ENCODE peak calls at places on chromosomes 7 and 10, in five cellular contexts. One of them, this sample, is unnamed.

GRCh38 chr7:30173058-30173897 is 38.5 kb downstream of the MTURN start:
- DNase-seq in H1: no peak
- DNase-seq in SK-N-SH: peak
- DNase-seq in HCT116: no peak
- DNase-seq in K562: peak
- DNase-seq in this sample: peak

GRCh38 chr7:36161996-36162395 is 8.9 kb downstream of the EEPD1 start:
- DNase-seq in H1: no peak
- DNase-seq in SK-N-SH: no peak
- DNase-seq in HCT116: no peak
- DNase-seq in K562: no peak
- DNase-seq in this sample: peak

GRCh38 chr7:127620406-127621233 is 2.7 kb upstream of the PAX4 start:
- DNase-seq in H1: peak
- DNase-seq in SK-N-SH: no peak
- DNase-seq in HCT116: no peak
- DNase-seq in K562: no peak
- DNase-seq in this sample: no peak

GRCh38 chr10:110214380-110214826 is 7.0 kb downstream of the MXI1 start:
- DNase-seq in H1: no peak
- DNase-seq in SK-N-SH: no peak
- DNase-seq in HCT116: no peak
- DNase-seq in K562: no peak
- DNase-seq in this sample: no peak

GRCh38 chr7:50733552-50733951 is 49.1 kb downstream of the GRB10 start:
- DNase-seq in H1: no peak
- DNase-seq in SK-N-SH: no peak
- DNase-seq in HCT116: no peak
- DNase-seq in K562: no peak
- DNase-seq in this sample: peak

GRCh38 chr10:34994565-34995142 is 95.5 kb downstream of the CUL2 start:
- DNase-seq in H1: peak
- DNase-seq in SK-N-SH: peak
- DNase-seq in HCT116: peak
- DNase-seq in K562: peak
- DNase-seq in this sample: peak

GRCh38 chr10:18689498-18689897 is 30.3 kb downstream of the ARL5B start:
- DNase-seq in H1: no peak
- DNase-seq in SK-N-SH: peak
- DNase-seq in HCT116: no peak
- DNase-seq in K562: no peak
- DNase-seq in this sample: peak

GRCh38 chr7:155281411-155281969 is 16.2 kb upstream of the INSIG1 start:
- DNase-seq in H1: no peak
- DNase-seq in SK-N-SH: no peak
- DNase-seq in HCT116: no peak
- DNase-seq in K562: no peak
- DNase-seq in this sample: no peak

GRCh38 chr10:17599089-17599488 is 18.1 kb downstream of the HACD1 start:
- DNase-seq in H1: no peak
- DNase-seq in SK-N-SH: peak
- DNase-seq in HCT116: peak
- DNase-seq in K562: peak
- DNase-seq in this sample: peak

DNA sequence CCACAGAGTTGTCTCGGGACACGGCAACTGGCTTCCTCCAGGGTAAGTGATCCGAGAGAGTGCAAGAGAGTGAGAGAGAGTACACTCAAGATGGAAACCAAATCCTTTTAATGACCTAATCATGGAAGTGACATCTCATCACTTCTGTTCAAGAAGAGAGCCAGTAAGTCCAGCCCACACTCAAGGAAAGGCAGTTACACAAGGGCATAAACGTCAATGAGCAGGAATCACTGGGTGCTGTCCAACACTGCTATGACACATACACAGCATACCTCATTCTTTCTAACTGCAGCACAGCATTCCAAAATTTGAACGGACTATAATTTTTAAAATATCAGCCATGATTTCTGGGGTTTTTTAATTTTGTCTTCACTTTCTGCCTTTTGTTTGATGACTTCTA is 29.3 kb upstream of the OSBPL3 start:
- DNase-seq in H1: no peak
- DNase-seq in SK-N-SH: no peak
- DNase-seq in HCT116: no peak
- DNase-seq in K562: no peak
- DNase-seq in this sample: peak
- TF ChIP-seq JUND in H1: no peak
- TF ChIP-seq JUND in SK-N-SH: no peak
- TF ChIP-seq JUND in HCT116: no peak
- TF ChIP-seq JUND in K562: no peak
- TF ChIP-seq JUND in this sample: no peak

GRCh38 chr7:27693794-27694193 is 31.1 kb upstream of the HIBADH start:
- DNase-seq in H1: no peak
- DNase-seq in SK-N-SH: no peak
- DNase-seq in HCT116: no peak
- DNase-seq in K562: no peak
- DNase-seq in this sample: no peak

GRCh38 chr7:27695096-27695495 is 32.4 kb upstream of the HIBADH start:
- DNase-seq in H1: no peak
- DNase-seq in SK-N-SH: no peak
- DNase-seq in HCT116: no peak
- DNase-seq in K562: no peak
- DNase-seq in this sample: no peak

GRCh38 chr7:27700501-27700900 is 37.8 kb upstream of the HIBADH start:
- DNase-seq in H1: no peak
- DNase-seq in SK-N-SH: no peak
- DNase-seq in HCT116: no peak
- DNase-seq in K562: no peak
- DNase-seq in this sample: no peak

GRCh38 chr7:27699751-27700150 is 37.1 kb upstream of the HIBADH start:
- DNase-seq in H1: no peak
- DNase-seq in SK-N-SH: no peak
- DNase-seq in HCT116: no peak
- DNase-seq in K562: no peak
- DNase-seq in this sample: no peak

DNA sequence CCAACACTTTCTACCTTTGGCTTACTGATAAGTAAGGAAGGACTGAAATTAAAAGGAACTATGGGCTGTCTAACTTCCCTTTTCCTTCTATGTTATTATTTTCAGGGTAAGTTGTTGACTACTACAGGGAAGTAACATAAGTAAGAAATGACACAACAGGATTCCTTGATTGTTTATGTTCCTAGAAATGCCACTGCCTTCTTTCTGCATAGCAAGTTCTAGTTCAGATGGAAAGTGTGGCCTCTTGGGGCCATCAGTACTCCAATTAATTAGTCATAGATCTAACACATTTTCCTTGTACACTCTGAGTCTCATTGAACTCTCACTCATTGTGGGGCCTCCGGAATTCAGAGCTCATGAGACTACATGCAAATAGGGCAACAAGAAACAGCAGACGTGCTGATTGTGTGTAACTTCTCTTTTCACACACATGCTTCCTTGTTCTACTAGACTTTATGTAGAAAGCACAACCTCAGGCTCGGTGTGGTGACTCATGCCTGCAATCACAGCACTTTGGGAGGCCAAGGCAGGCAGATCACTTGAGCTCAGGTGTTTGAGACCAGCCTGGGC is 35.3 kb upstream of the HIBADH start:
- DNase-seq in H1: no peak
- DNase-seq in SK-N-SH: no peak
- DNase-seq in HCT116: peak
- DNase-seq in K562: no peak
- DNase-seq in this sample: no peak
- TF ChIP-seq JUND in H1: no peak
- TF ChIP-seq JUND in SK-N-SH: no peak
- TF ChIP-seq JUND in HCT116: peak
- TF ChIP-seq JUND in K562: peak
- TF ChIP-seq JUND in this sample: no peak

DNA sequence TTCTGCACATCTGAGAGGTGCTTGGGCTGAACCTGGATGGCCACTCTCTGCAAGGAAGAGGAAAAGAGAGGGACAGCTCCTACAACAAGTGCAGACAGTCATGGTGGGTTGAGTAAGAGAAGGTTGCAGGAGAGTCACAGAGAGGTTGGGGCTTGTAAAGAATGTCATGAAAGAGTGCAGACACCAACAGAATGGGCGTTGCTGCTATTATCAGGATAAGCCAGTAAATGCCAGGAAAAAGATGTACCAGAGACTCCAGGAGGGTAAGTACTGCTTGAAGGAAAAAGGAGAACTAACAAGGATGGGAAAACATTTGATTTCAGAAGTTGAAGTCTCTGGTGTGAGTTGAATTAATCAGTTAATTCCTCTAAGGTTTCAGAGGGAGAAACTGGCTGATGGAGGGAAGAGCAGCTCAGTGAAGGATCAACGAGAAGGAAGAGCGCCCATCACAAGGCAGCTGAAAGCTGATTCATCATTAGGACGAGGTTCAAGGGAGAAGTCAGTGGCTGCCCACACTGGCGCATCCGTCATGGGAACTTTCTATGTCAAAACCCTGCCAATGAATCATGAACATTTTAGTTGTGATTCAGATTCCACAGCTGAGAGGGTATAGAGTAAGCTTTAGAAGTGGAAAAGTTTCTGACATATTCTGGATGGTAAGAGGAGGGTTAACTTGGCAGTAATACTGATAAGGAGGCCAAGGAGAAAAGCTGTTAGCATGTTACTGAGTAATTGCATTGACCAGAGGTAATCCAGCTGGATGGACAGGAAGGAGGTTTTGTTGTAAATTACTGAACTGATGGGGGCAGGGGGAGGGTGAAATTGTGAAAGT is 78.0 kb upstream of the NRP1 start:
- DNase-seq in H1: no peak
- DNase-seq in SK-N-SH: no peak
- DNase-seq in HCT116: no peak
- DNase-seq in K562: no peak
- DNase-seq in this sample: no peak
- TF ChIP-seq JUND in H1: no peak
- TF ChIP-seq JUND in SK-N-SH: peak
- TF ChIP-seq JUND in HCT116: no peak
- TF ChIP-seq JUND in K562: no peak
- TF ChIP-seq JUND in this sample: no peak

GRCh38 chr10:79377557-79378382 is 30.5 kb downstream of the PPIF start:
- DNase-seq in H1: no peak
- DNase-seq in SK-N-SH: no peak
- DNase-seq in HCT116: no peak
- DNase-seq in K562: no peak
- DNase-seq in this sample: no peak
- TF ChIP-seq JUND in H1: no peak
- TF ChIP-seq JUND in SK-N-SH: no peak
- TF ChIP-seq JUND in HCT116: no peak
- TF ChIP-seq JUND in K562: no peak
- TF ChIP-seq JUND in this sample: no peak

GRCh38 chr10:62052276-62052675 is 150.8 kb downstream of the ARID5B start:
- DNase-seq in H1: no peak
- DNase-seq in SK-N-SH: no peak
- DNase-seq in HCT116: no peak
- DNase-seq in K562: no peak
- DNase-seq in this sample: no peak

GRCh38 chr10:62054825-62055224 is 153.3 kb downstream of the ARID5B start:
- DNase-seq in H1: no peak
- DNase-seq in SK-N-SH: no peak
- DNase-seq in HCT116: no peak
- DNase-seq in K562: no peak
- DNase-seq in this sample: no peak

GRCh38 chr10:62056219-62056618 is 154.7 kb downstream of the ARID5B start:
- DNase-seq in H1: no peak
- DNase-seq in SK-N-SH: no peak
- DNase-seq in HCT116: no peak
- DNase-seq in K562: no peak
- DNase-seq in this sample: no peak

GRCh38 chr10:62053860-62054259 is 152.4 kb downstream of the ARID5B start:
- DNase-seq in H1: no peak
- DNase-seq in SK-N-SH: no peak
- DNase-seq in HCT116: no peak
- DNase-seq in K562: no peak
- DNase-seq in this sample: no peak

GRCh38 chr10:62054408-62054807 is 152.9 kb downstream of the ARID5B start:
- DNase-seq in H1: no peak
- DNase-seq in SK-N-SH: no peak
- DNase-seq in HCT116: no peak
- DNase-seq in K562: no peak
- DNase-seq in this sample: no peak
- TF ChIP-seq JUND in H1: no peak
- TF ChIP-seq JUND in SK-N-SH: no peak
- TF ChIP-seq JUND in HCT116: no peak
- TF ChIP-seq JUND in K562: no peak
- TF ChIP-seq JUND in this sample: no peak

GRCh38 chr7:480531-481218 is 39.0 kb downstream of the PDGFA start:
- DNase-seq in H1: peak
- DNase-seq in SK-N-SH: peak
- DNase-seq in HCT116: no peak
- DNase-seq in K562: peak
- DNase-seq in this sample: no peak

GRCh38 chr7:481219-481930 is 38.3 kb downstream of the PDGFA start:
- DNase-seq in H1: peak
- DNase-seq in SK-N-SH: no peak
- DNase-seq in HCT116: no peak
- DNase-seq in K562: no peak
- DNase-seq in this sample: no peak

GRCh38 chr7:477626-478220 is 41.9 kb downstream of the PDGFA start:
- DNase-seq in H1: peak
- DNase-seq in SK-N-SH: no peak
- DNase-seq in HCT116: no peak
- DNase-seq in K562: no peak
- DNase-seq in this sample: no peak

GRCh38 chr7:479115-479947 is 40.3 kb downstream of the PDGFA start:
- DNase-seq in H1: peak
- DNase-seq in SK-N-SH: no peak
- DNase-seq in HCT116: no peak
- DNase-seq in K562: no peak
- DNase-seq in this sample: no peak

GRCh38 chr7:479948-480499 is 39.6 kb downstream of the PDGFA start:
- DNase-seq in H1: peak
- DNase-seq in SK-N-SH: no peak
- DNase-seq in HCT116: no peak
- DNase-seq in K562: peak
- DNase-seq in this sample: no peak
- TF ChIP-seq JUND in H1: no peak
- TF ChIP-seq JUND in SK-N-SH: no peak
- TF ChIP-seq JUND in HCT116: no peak
- TF ChIP-seq JUND in K562: no peak
- TF ChIP-seq JUND in this sample: no peak

DNA sequence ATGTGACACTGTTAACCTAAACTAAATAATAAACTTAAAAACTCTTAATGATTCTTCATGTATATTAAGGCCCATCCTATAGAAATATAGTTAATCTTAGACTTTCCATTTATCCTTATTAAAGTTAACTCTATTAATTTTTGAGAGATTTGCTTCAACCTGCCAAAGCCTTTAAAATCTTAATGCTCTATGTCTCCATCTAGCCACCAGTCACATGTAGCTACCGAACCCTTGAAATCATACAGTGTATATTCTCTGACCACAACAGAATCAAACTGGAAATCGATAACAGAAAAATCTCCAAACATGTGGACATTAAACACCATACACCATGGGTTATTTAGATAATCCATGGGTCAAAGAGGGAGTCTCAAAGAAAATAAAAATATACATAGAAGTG is 51.9 kb downstream of the ASZ1 start:
- DNase-seq in H1: no peak
- DNase-seq in SK-N-SH: no peak
- DNase-seq in HCT116: no peak
- DNase-seq in K562: no peak
- DNase-seq in this sample: no peak
- TF ChIP-seq JUND in H1: no peak
- TF ChIP-seq JUND in SK-N-SH: no peak
- TF ChIP-seq JUND in HCT116: no peak
- TF ChIP-seq JUND in K562: no peak
- TF ChIP-seq JUND in this sample: no peak